ENCODE peak calls at places on chromosomes 11 and 22, in four cellular contexts. One of them, this sample, is unnamed.
A peak's percentile ranks its signal among the peaks of the same experiment; 100 is the strongest.

GRCh38 chr11:27795955-27796861 is 96.0 kb upstream of the BDNF start:
- DNase-seq in OCI-LY7: no peak
- DNase-seq in CD4-positive, alpha-beta memory T cell: no peak
- DNase-seq in HAP-1: peak; percentile 54
- DNase-seq in this sample: no peak

GRCh38 chr11:36019722-36020121 is 75.9 kb downstream of the LDLRAD3 start:
- DNase-seq in OCI-LY7: no peak
- DNase-seq in CD4-positive, alpha-beta memory T cell: no peak
- DNase-seq in HAP-1: no peak
- DNase-seq in this sample: no peak

GRCh38 chr11:130161441-130161840 is 1.9 kb downstream of the ST14 start:
- DNase-seq in OCI-LY7: peak; percentile 57
- DNase-seq in CD4-positive, alpha-beta memory T cell: no peak
- DNase-seq in HAP-1: no peak
- DNase-seq in this sample: no peak

GRCh38 chr11:76588455-76589325 is 81.9 kb downstream of the LRRC32 start:
- DNase-seq in OCI-LY7: peak; percentile 71
- DNase-seq in CD4-positive, alpha-beta memory T cell: no peak
- DNase-seq in HAP-1: no peak
- DNase-seq in this sample: peak; percentile 90

GRCh38 chr22:44640618-44641155 is 61.3 kb upstream of the PRR5 start:
- DNase-seq in OCI-LY7: no peak
- DNase-seq in CD4-positive, alpha-beta memory T cell: no peak
- DNase-seq in HAP-1: no peak
- DNase-seq in this sample: peak; percentile 41

GRCh38 chr11:73142128-73142377 is at the start of gene FCHSD2:
- DNase-seq in OCI-LY7: no peak
- DNase-seq in CD4-positive, alpha-beta memory T cell: no peak
- DNase-seq in HAP-1: no peak
- DNase-seq in this sample: no peak

GRCh38 chr11:73833067-73833466 is 43.6 kb downstream of the COA4 start:
- DNase-seq in OCI-LY7: no peak
- DNase-seq in CD4-positive, alpha-beta memory T cell: no peak
- DNase-seq in HAP-1: no peak
- DNase-seq in this sample: no peak

GRCh38 chr11:62428871-62429601 is 10.2 kb downstream of the SCGB1A1 start:
- DNase-seq in OCI-LY7: no peak
- DNase-seq in CD4-positive, alpha-beta memory T cell: no peak
- DNase-seq in HAP-1: no peak
- DNase-seq in this sample: no peak

GRCh38 chr22:47458348-47458747 is 695.9 kb downstream of the TBC1D22A start:
- DNase-seq in OCI-LY7: no peak
- DNase-seq in CD4-positive, alpha-beta memory T cell: no peak
- DNase-seq in HAP-1: no peak
- DNase-seq in this sample: no peak

GRCh38 chr11:66272600-66272999 is 4.2 kb downstream of the RAB1B start:
- DNase-seq in OCI-LY7: no peak
- DNase-seq in CD4-positive, alpha-beta memory T cell: no peak
- DNase-seq in HAP-1: no peak
- DNase-seq in this sample: peak; percentile 60

GRCh38 chr22:39535302-39535805 is 2.8 kb upstream of the RPS19BP1 start:
- DNase-seq in OCI-LY7: no peak
- DNase-seq in CD4-positive, alpha-beta memory T cell: no peak
- DNase-seq in HAP-1: no peak
- DNase-seq in this sample: no peak

GRCh38 chr11:101446726-101447125 is 137.1 kb downstream of the TRPC6 start:
- DNase-seq in OCI-LY7: no peak
- DNase-seq in CD4-positive, alpha-beta memory T cell: no peak
- DNase-seq in HAP-1: no peak
- DNase-seq in this sample: no peak
- H3K4me1 ChIP-seq in OCI-LY7: no peaks in the 10 kb centered on the region
- H3K4me1 ChIP-seq in CD4-positive, alpha-beta memory T cell: no peaks in the 10 kb centered on the region
- H3K4me1 ChIP-seq in HAP-1: no peaks in the 10 kb centered on the region
- H3K4me1 ChIP-seq in this sample: peaks cover 9% of the 10 kb centered on the region

GRCh38 chr11:11039249-11039965 is 181.6 kb upstream of the ZBED5 start:
- DNase-seq in OCI-LY7: no peak
- DNase-seq in CD4-positive, alpha-beta memory T cell: no peak
- DNase-seq in HAP-1: no peak
- DNase-seq in this sample: no peak

GRCh38 chr11:11037162-11037732 is 179.4 kb upstream of the ZBED5 start:
- DNase-seq in OCI-LY7: no peak
- DNase-seq in CD4-positive, alpha-beta memory T cell: no peak
- DNase-seq in HAP-1: no peak
- DNase-seq in this sample: no peak

GRCh38 chr11:11036185-11037161 is 178.6 kb upstream of the ZBED5 start:
- DNase-seq in OCI-LY7: peak; percentile 76
- DNase-seq in CD4-positive, alpha-beta memory T cell: peak; percentile 53
- DNase-seq in HAP-1: peak; percentile 60
- DNase-seq in this sample: no peak

GRCh38 chr11:11035331-11035730 is 177.5 kb upstream of the ZBED5 start:
- DNase-seq in OCI-LY7: no peak
- DNase-seq in CD4-positive, alpha-beta memory T cell: no peak
- DNase-seq in HAP-1: no peak
- DNase-seq in this sample: no peak

DNA sequence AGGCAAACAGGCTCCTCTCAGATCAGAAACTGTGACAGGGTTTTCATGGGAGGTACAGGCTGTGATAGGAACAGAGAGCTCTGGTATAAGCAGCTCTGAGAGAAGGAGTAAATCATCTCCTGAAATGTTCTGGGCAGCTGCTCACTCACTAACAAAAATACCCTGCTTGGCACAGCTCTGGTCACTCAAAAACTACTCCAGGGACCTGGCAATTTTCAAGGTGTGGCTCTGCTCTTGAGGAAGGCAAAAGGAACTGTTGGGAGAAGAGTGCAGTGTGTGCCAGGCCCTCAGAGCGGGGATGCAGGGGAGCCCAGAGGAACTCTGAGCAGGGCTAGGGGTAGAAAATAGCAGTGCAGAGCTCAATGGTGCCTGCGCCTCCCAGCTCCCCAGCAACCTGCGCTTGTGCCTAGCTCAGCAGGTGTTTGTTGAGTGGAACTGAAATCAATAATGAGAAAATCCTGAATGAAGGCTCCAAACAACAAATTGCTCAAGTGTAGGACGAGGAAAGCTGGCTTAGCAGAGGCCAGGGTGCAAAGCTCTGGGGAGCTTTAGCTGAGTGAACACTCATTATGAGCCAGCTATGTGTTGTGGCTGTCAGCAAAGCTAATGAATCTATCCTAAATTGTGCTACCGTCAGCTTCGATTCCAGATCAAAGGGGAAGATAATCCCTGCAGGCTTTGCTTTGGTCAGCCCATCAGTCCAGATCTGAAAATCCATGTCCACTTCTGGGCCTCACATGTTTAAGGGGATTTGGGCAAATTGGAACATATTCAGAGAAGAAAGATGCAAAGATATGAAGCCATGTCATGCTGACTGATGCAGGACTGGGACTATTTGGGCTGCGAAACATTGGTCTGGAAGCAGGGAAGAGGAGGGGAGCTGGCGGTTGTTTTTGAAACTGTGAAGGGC is 180.7 kb upstream of the ZBED5 start:
- DNase-seq in OCI-LY7: no peak
- DNase-seq in CD4-positive, alpha-beta memory T cell: no peak
- DNase-seq in HAP-1: no peak
- DNase-seq in this sample: no peak
- H3K4me1 ChIP-seq in OCI-LY7: no peaks in the 10 kb centered on the region
- H3K4me1 ChIP-seq in CD4-positive, alpha-beta memory T cell: no peaks in the 10 kb centered on the region
- H3K4me1 ChIP-seq in HAP-1: no peaks in the 10 kb centered on the region
- H3K4me1 ChIP-seq in this sample: no peaks in the 10 kb centered on the region

GRCh38 chr11:111736621-111737055 is 29.6 kb downstream of the PPP2R1B start:
- DNase-seq in OCI-LY7: no peak
- DNase-seq in CD4-positive, alpha-beta memory T cell: no peak
- DNase-seq in HAP-1: no peak
- DNase-seq in this sample: no peak
- H3K4me1 ChIP-seq in OCI-LY7: no peaks in the 10 kb centered on the region
- H3K4me1 ChIP-seq in CD4-positive, alpha-beta memory T cell: no peaks in the 10 kb centered on the region
- H3K4me1 ChIP-seq in HAP-1: no peaks in the 10 kb centered on the region
- H3K4me1 ChIP-seq in this sample: peaks cover 8% of the 10 kb centered on the region

GRCh38 chr11:3830741-3831140 is 10.0 kb downstream of the RHOG start:
- DNase-seq in OCI-LY7: no peak
- DNase-seq in CD4-positive, alpha-beta memory T cell: no peak
- DNase-seq in HAP-1: no peak
- DNase-seq in this sample: no peak
- H3K4me1 ChIP-seq in OCI-LY7: peaks cover 23% of the 10 kb centered on the region
- H3K4me1 ChIP-seq in CD4-positive, alpha-beta memory T cell: peaks cover 60% of the 10 kb centered on the region
- H3K4me1 ChIP-seq in HAP-1: peaks cover 9% of the 10 kb centered on the region
- H3K4me1 ChIP-seq in this sample: peaks cover 47% of the 10 kb centered on the region

DNA sequence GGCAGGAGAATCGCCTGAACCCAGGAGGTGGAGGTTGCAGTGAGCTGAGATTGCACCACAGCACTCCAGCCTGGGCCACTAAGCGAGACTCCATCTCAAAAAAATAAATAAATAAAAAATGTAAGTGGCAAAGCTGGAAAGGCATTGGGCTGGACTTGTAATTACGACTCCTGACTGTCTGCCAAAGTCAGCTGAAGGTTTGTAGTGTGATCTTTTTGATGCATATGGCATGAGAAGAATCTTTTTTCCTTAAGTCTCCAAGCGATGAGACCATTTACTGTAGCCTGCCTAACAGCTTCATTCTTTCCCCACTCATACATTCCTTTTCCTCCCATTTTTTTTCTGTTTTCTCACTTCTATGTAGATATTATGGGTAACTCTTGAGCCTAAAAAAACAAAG is 24.8 kb downstream of the CTNND1 start:
- DNase-seq in OCI-LY7: no peak
- DNase-seq in CD4-positive, alpha-beta memory T cell: no peak
- DNase-seq in HAP-1: no peak
- DNase-seq in this sample: no peak
- H3K4me1 ChIP-seq in OCI-LY7: no peaks in the 10 kb centered on the region
- H3K4me1 ChIP-seq in CD4-positive, alpha-beta memory T cell: peaks cover 6% of the 10 kb centered on the region
- H3K4me1 ChIP-seq in HAP-1: peaks cover 6% of the 10 kb centered on the region
- H3K4me1 ChIP-seq in this sample: peaks cover 96% of the 10 kb centered on the region